ENCODE peak calls at places on chromosomes 12 and 14, in five cellular contexts. D is HFF-Myc, I is adipocyte, E is gastrocnemius medialis, B is H7. G is an unnamed sample.

GRCh38 chr14:54337314-54337713 is 59.5 kb upstream of the CDKN3 start:
- DNase-seq in D (no peak), I (no peak), E (no peak), B (no peak), G (no peak)

GRCh38 chr14:39841088-39841487 is 408.9 kb upstream of the FBXO33 start:
- DNase-seq in D (no peak), I (no peak), E (no peak), B (no peak), G (no peak)

GRCh38 chr12:14256139-14256538 is 109.3 kb upstream of the ATF7IP start:
- DNase-seq in D (no peak), I (peak; percentile 64), E (no peak), B (no peak), G (no peak)

GRCh38 chr12:129401572-129401971 is 502.3 kb downstream of the TMEM132D start:
- DNase-seq in D (no peak), I (no peak), E (no peak), B (no peak), G (no peak)

GRCh38 chr12:132472386-132472785 is 17.6 kb upstream of the FBRSL1 start:
- DNase-seq in D (no peak), I (no peak), E (no peak), B (no peak), G (no peak)

GRCh38 chr14:95185033-95185432 is 27.7 kb upstream of the DICER1 start:
- DNase-seq in D (no peak), I (no peak), E (no peak), B (no peak), G (no peak)

GRCh38 chr12:18564306-18564705 is 173.5 kb downstream of the PLCZ1 start:
- DNase-seq in D (no peak), I (peak; percentile 31), E (no peak), B (no peak), G (no peak)

GRCh38 chr12:124609041-124609984 is 41.9 kb upstream of the NCOR2 start:
- DNase-seq in D (no peak), I (peak; percentile 8), E (no peak), B (peak; percentile 81), G (no peak)

GRCh38 chr12:57430117-57430930 is 519 bp downstream of the R3HDM2 start:
- DNase-seq in D (no peak), I (peak; percentile 79), E (no peak), B (peak; percentile 97), G (no peak)

GRCh38 chr14:20412876-20413784 is at the start of gene TEP1:
- DNase-seq in D (peak; percentile 33), I (peak; percentile 95), E (peak; percentile 83), B (peak; percentile 91), G (peak; percentile 51)

GRCh38 chr14:92511472-92512247 is 1.9 kb upstream of the RIN3 start:
- DNase-seq in D (peak; percentile 87), I (peak; percentile 88), E (no peak), B (no peak), G (peak; percentile 89)

GRCh38 chr12:2291182-2291832 is 238.5 kb downstream of the CACNA1C start:
- DNase-seq in D (no peak), I (peak; percentile 49), E (no peak), B (peak; percentile 87), G (no peak)

GRCh38 chr12:10716704-10717315 is 6.3 kb downstream of the YBX3 start:
- DNase-seq in D (peak; percentile 85), I (peak; percentile 95), E (peak; percentile 91), B (peak; percentile 46), G (peak; percentile 76)

GRCh38 chr12:52197371-52198231 is 5.8 kb upstream of the KRT80 start:
- DNase-seq in D (no peak), I (no peak), E (peak; percentile 43), B (no peak), G (no peak)

GRCh38 chr14:72891666-72892102 is 2.2 kb downstream of the DPF3 start:
- DNase-seq in D (no peak), I (peak; percentile 45), E (no peak), B (no peak), G (no peak)

GRCh38 chr12:66210840-66211239 is 21.8 kb downstream of the IRAK3 start:
- DNase-seq in D (no peak), I (no peak), E (no peak), B (no peak), G (no peak)

GRCh38 chr14:91607322-91608047 is 97.4 kb upstream of the PPP4R3A start:
- DNase-seq in D (no peak), I (no peak), E (no peak), B (peak; percentile 35), G (no peak)

GRCh38 chr14:60724080-60724618 is at the start of gene SIX4:
- DNase-seq in D (peak; percentile 70), I (peak; percentile 94), E (peak; percentile 86), B (peak; percentile 92), G (peak; percentile 70)

GRCh38 chr12:11986165-11986564 is 84.6 kb upstream of the BCL2L14 start:
- DNase-seq in D (no peak), I (no peak), E (no peak), B (no peak), G (no peak)

GRCh38 chr12:108635201-108635996 is 1.7 kb upstream of the SELPLG start:
- DNase-seq in D (no peak), I (peak; percentile 45), E (no peak), B (peak; percentile 57), G (no peak)

GRCh38 chr12:22100952-22101748 is 55.1 kb downstream of the CMAS start:
- DNase-seq in D (peak; percentile 22), I (peak; percentile 74), E (no peak), B (peak; percentile 38), G (peak; percentile 38)

GRCh38 chr12:66129934-66130266 is 650 bp downstream of the LLPH start:
- DNase-seq in D (no peak), I (peak; percentile 42), E (no peak), B (peak; percentile 19), G (no peak)

GRCh38 chr12:64256166-64256800 is 34.2 kb upstream of the KICS2 start:
- DNase-seq in D (peak; percentile 33), I (peak; percentile 94), E (no peak), B (peak; percentile 36), G (peak; percentile 18)

GRCh38 chr12:122545855-122546254 is 18.8 kb downstream of the KNTC1 start:
- DNase-seq in D (no peak), I (no peak), E (no peak), B (no peak), G (no peak)

GRCh38 chr12:11500222-11500860 is 105.0 kb upstream of the PRB2 start:
- DNase-seq in D (peak; percentile 21), I (peak; percentile 90), E (peak; percentile 23), B (peak; percentile 94), G (peak; percentile 20)

GRCh38 chr14:101200008-101200649 is 296.6 kb upstream of the RTL1 start:
- DNase-seq in D (no peak), I (no peak), E (no peak), B (peak; percentile 10), G (no peak)

GRCh38 chr14:104220225-104221070 is 82.1 kb downstream of the KIF26A start:
- DNase-seq in D (no peak), I (no peak), E (no peak), B (no peak), G (no peak)

GRCh38 chr14:33432407-33433023 is 493.8 kb downstream of the NPAS3 start:
- DNase-seq in D (no peak), I (peak; percentile 38), E (no peak), B (no peak), G (peak; percentile 9)

GRCh38 chr14:70642313-70643235 is 858 bp downstream of the TTC9 start:
- DNase-seq in D (no peak), I (peak; percentile 1), E (no peak), B (peak; percentile 73), G (no peak)

GRCh38 chr14:70648374-70648773 is 6.7 kb downstream of the TTC9 start:
- DNase-seq in D (no peak), I (no peak), E (no peak), B (no peak), G (no peak)

GRCh38 chr14:70644016-70644415 is 2.3 kb downstream of the TTC9 start:
- DNase-seq in D (no peak), I (no peak), E (no peak), B (no peak), G (no peak)

GRCh38 chr14:70646705-70647104 is 5.0 kb downstream of the TTC9 start:
- DNase-seq in D (no peak), I (no peak), E (no peak), B (peak; percentile 48), G (no peak)

DNA sequence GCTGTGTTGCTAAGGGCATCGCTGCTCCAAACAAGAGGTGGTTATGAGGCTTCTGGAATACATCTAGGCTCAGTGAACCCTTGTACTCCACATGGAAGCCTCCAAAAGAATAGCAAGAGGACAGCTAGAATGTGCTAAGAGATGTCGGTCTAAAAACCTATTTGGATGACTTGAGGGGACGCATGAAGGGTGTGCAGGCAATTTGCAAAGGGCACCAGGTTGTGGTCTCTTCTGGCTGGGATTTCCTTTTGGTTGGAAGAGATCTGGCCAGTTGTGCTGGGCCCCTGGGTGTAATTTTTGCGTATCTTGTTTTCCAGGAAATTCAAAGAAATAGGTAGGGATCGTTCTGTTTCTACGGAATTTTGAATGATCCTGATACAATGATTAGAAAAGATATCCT is 4.2 kb downstream of the TTC9 start:
- DNase-seq in D (no peak), I (no peak), E (no peak), B (no peak), G (no peak)
- H3K4me3 ChIP-seq in D (no peak overlapping the region), I (no peak overlapping the region), E (no peak overlapping the region), B (no peak overlapping the region), G (no peak overlapping the region)

GRCh38 chr12:117590999-117591398 is 229.6 kb upstream of the NOS1 start:
- DNase-seq in D (no peak), I (no peak), E (no peak), B (no peak), G (no peak)
- H3K4me3 ChIP-seq in D (no peak overlapping the region), I (no peak overlapping the region), E (no peak overlapping the region), B (no peak overlapping the region), G (no peak overlapping the region)

GRCh38 chr14:75391953-75392352 is 35.9 kb upstream of the JDP2 start:
- DNase-seq in D (no peak), I (no peak), E (no peak), B (no peak), G (no peak)

GRCh38 chr14:75392686-75393641 is 34.9 kb upstream of the JDP2 start:
- DNase-seq in D (no peak), I (no peak), E (no peak), B (no peak), G (no peak)

GRCh38 chr14:75389679-75390078 is 38.1 kb upstream of the JDP2 start:
- DNase-seq in D (peak; percentile 9), I (no peak), E (no peak), B (no peak), G (peak; percentile 12)

GRCh38 chr14:75390183-75390582 is 37.6 kb upstream of the JDP2 start:
- DNase-seq in D (no peak), I (no peak), E (no peak), B (no peak), G (no peak)

DNA sequence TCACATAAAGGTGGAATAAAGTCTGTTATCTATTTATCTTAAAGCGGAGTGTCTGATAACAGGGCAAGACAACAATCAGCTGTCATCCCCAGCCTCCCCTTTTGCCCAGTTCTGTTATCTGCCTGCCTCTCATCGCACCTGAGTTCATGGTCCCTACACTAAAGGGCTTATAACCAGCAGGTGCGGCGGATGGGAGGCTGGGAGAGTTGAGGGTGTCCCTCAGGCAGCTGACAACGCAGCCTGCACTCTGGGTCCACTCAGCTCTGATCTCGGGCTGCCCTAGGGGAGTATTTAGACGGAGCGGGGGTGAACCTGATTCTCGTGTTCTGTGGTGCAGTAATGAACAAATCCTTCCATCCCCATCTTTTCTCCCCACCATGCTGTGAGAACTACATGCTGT is 34.0 kb upstream of the JDP2 start:
- DNase-seq in D (no peak), I (no peak), E (no peak), B (no peak), G (no peak)
- H3K4me3 ChIP-seq in D (no peak overlapping the region), I (no peak overlapping the region), E (no peak overlapping the region), B (no peak overlapping the region), G (no peak overlapping the region)

GRCh38 chr14:48731260-48731659 is 854.9 kb downstream of the RPS29 start:
- DNase-seq in D (no peak), I (no peak), E (no peak), B (no peak), G (no peak)

GRCh38 chr14:48735607-48736006 is 850.6 kb downstream of the RPS29 start:
- DNase-seq in D (no peak), I (no peak), E (no peak), B (no peak), G (no peak)
- H3K4me3 ChIP-seq in D (no peak overlapping the region), I (no peak overlapping the region), E (no peak overlapping the region), B (no peak overlapping the region), G (no peak overlapping the region)